ENCODE peak calls at places on chromosomes 12 and 14, in eight cellular contexts. Z, F, U, V, E, G, J and M are unnamed samples.

GRCh38 chr14:81388236-81388801 is 11.8 kb downstream of the STON2 start:
- DNase-seq in Z (no peak), J (no peak), G (no peak), U (no peak), E (no peak), V (no peak), F (no peak), M (no peak)

GRCh38 chr14:91382712-91383111 is 34.9 kb downstream of the CCDC88C start:
- DNase-seq in E (no peak), U (peak), G (no peak), Z (no peak), J (no peak), F (no peak), V (no peak), M (no peak)

GRCh38 chr14:89356927-89357326 is 60.1 kb downstream of the FOXN3 start:
- DNase-seq in E (no peak), F (no peak), J (no peak), U (no peak), V (no peak), Z (no peak), G (no peak), M (no peak)

GRCh38 chr14:65321370-65321875 is 91.1 kb upstream of the FUT8 start:
- DNase-seq in F (no peak), E (no peak), J (no peak), U (peak), G (peak), Z (no peak), V (no peak), M (no peak)

GRCh38 chr14:23402296-23403138 is 5.6 kb downstream of the MYH6 start:
- DNase-seq in Z (no peak), F (no peak), E (no peak), U (no peak), J (no peak), V (peak), G (no peak), M (no peak)

GRCh38 chr14:24385524-24385923 is 13.3 kb upstream of the NYNRIN start:
- DNase-seq in J (no peak), V (no peak), Z (no peak), U (no peak), G (no peak), F (no peak), E (no peak), M (no peak)

GRCh38 chr14:76015191-76015590 is 29.6 kb downstream of the IFT43 start:
- DNase-seq in V (no peak), Z (no peak), F (no peak), J (peak), G (no peak), U (no peak), E (peak), M (no peak)

GRCh38 chr12:92905258-92905810 is 23.8 kb downstream of the EEA1 start:
- DNase-seq in U (no peak), J (no peak), Z (no peak), V (no peak), G (no peak), E (no peak), F (no peak), M (no peak)

GRCh38 chr12:122836027-122836921 is 1.0 kb downstream of the HIP1R start:
- DNase-seq in E (peak), F (no peak), J (no peak), Z (no peak), V (peak), U (peak), G (no peak), M (peak)

GRCh38 chr14:98769326-98769725 is 502.7 kb downstream of the BCL11B start:
- DNase-seq in V (peak), U (no peak), J (no peak), Z (no peak), E (no peak), F (no peak), G (no peak), M (no peak)

GRCh38 chr14:53151523-53151866 is 1.6 kb downstream of the DDHD1 start:
- DNase-seq in F (no peak), E (no peak), V (no peak), J (no peak), G (no peak), Z (no peak), U (no peak), M (no peak)

GRCh38 chr14:53153702-53154112 is 584 bp upstream of the DDHD1 start:
- DNase-seq in V (no peak), F (no peak), J (no peak), U (no peak), E (no peak), G (no peak), Z (no peak), M (no peak)

GRCh38 chr14:53152909-53153701 is at the start of gene DDHD1:
- DNase-seq in E (peak), F (peak), G (no peak), J (peak), U (peak), V (peak), Z (no peak), M (peak)

GRCh38 chr14:53152627-53152908 is 555 bp downstream of the DDHD1 start:
- DNase-seq in E (no peak), J (no peak), Z (no peak), V (no peak), F (no peak), G (no peak), U (no peak), M (no peak)

DNA sequence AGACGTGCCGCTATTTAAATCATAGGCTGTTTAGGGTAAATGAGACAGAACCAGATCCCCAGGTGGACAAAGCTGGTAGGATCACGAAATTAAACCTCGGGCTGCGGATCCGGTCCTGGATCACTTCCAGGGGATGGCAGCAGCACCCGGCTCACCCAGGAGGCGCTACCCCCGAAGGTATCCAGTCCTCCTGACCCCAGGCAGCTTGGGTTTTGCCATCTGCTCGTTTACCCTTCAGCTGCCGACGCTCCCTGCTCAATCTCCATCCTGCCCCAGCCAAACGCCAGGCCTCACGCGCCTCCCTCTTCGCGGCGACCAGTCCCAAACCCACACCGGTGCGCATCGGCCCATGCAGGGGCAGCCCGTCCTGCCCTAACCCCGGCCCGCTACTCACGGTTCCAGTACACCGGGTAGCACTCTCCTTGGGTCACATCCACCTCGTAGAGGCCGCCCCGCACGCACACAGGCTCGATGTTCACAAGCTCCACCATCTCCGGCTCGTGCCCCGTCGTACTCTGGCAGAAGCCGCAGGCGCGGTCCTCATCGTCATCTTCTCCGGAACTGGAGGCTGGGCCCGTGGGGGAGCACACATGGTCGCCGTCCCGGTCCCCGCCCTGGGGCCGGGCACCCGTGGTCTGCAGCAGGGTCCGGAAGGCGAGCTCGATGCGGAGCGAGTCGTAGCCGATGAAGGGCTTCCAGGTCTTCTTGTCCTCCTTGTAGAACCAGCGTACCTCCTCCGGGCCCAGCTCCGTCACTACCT is 1.1 kb downstream of the DDHD1 start:
- DNase-seq in F (peak), E (peak), J (peak), G (no peak), U (peak), Z (no peak), V (peak), M (peak)
- TF ChIP-seq CTCF in F (no peak), E (peak), J (peak), G (peak), U (peak), Z (peak), V (peak), M (peak)

GRCh38 chr12:66851134-66851533 is 172.3 kb upstream of the GRIP1 start:
- DNase-seq in U (peak), J (no peak), F (no peak), Z (no peak), V (no peak), E (no peak), G (no peak), M (no peak)

DNA sequence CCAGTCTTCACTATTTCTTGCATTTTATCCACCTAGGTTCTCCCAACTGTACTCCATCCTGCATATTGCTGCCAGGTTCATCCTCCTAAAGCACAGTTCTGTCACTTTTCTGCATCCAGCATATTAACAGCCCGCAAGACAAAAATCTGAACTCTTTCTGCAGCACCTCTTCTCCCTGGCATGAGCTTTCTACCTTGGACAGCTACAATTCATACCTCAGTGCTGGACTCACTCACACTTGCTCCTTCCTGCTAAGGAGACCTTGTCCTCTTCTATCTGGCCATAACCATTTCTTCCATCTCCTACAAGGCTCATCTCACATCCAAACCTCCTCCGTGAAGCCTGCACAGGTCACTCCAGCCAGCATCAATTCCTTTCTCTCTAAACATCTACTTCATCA is 170.1 kb upstream of the GRIP1 start:
- DNase-seq in Z (no peak), U (no peak), V (peak), E (peak), F (no peak), J (no peak), G (no peak), M (no peak)
- TF ChIP-seq CTCF in Z (no peak), U (no peak), V (no peak), E (no peak), F (no peak), J (no peak), G (no peak), M (no peak)

GRCh38 chr12:66688836-66689439 is 10.1 kb upstream of the GRIP1 start:
- DNase-seq in Z (no peak), V (peak), E (peak), J (peak), G (no peak), U (peak), F (no peak), M (no peak)
- TF ChIP-seq CTCF in Z (peak), V (peak), E (peak), J (peak), G (peak), U (peak), F (no peak), M (peak)

DNA sequence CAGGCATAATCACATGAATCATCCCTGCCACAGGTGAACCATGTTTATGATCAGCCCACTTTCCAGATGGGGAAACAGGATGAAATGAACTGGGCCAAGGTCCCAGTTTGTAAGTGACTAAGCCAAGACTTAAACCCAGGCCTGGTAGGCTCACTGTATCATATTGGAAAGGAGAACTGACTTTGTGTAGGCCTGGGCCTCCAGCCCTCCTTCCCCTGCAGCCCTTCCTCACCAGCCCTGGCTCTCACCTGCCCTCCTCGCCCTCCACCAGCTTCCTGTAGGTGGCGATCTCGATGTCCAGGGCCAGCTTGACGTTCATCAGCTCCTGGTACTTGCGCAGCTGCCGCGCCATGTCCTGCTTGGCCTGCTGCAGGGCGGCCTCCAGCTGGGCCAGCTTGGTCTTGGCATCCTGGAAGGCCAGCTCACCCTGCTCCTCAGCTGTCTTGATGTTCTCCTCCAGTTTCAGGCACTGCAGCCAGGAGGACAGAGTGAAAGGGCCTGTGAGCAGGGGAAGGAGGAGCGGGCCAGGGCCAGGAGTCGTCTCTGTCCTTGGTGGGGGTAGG is 19.8 kb downstream of the KRT80 start:
- DNase-seq in F (no peak), V (peak), G (no peak), E (peak), U (no peak), Z (no peak), J (peak), M (peak)
- TF ChIP-seq CTCF in F (no peak), V (peak), G (peak), E (peak), U (peak), Z (peak), J (peak), M (peak)

DNA sequence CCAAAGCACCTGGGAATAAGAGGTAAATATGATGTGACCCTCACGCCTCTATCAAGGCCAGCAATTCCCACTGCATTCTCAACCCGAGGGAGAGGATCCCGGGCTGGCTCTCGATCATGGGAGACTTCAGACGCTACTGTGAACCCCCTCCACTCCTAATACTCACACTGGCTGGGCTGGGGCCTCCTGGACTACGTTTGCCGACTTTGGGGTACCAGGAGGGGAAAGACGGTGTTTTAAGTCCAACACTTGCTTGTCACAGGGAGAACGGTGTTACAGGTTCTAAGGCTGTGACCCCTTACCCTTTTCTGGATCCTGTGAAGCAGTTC is 475 bp downstream of the NACA start:
- DNase-seq in G (no peak), J (no peak), F (no peak), U (no peak), Z (no peak), V (peak), E (no peak), M (no peak)
- TF ChIP-seq CTCF in G (no peak), J (no peak), F (no peak), U (no peak), Z (no peak), V (no peak), E (no peak), M (no peak)

GRCh38 chr12:3964404-3964803 is 91.2 kb upstream of the PARP11 start:
- DNase-seq in Z (no peak), G (no peak), F (no peak), V (peak), U (no peak), E (peak), J (no peak), M (no peak)
- TF ChIP-seq CTCF in Z (peak), G (peak), F (no peak), V (peak), U (peak), E (peak), J (peak), M (no peak)

DNA sequence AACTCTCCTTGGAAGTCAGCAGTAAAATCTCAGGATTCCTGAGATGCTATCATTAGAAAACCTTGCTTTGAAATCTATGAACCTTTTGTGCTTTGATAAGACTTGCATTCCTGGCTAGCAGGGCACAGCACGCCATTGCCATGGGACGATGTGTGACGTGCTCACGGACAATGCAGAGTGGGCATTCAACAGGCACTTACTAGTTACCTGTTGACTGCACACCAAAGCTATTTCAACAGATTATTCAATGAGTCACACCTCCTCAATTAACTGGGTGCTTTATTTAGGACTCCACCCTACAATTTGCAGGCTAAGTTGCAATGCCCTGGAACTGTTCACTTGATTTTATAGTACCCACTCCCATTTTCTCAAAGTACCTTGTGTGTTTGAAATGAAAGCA is 11.3 kb downstream of the NOS1 start:
- DNase-seq in G (no peak), U (no peak), Z (no peak), E (no peak), V (no peak), J (no peak), F (no peak), M (no peak)
- TF ChIP-seq CTCF in G (no peak), U (no peak), Z (no peak), E (no peak), V (no peak), J (no peak), F (no peak), M (no peak)